ENCODE peak calls at places on chromosomes 3 and 15, in ten cellular contexts. E is left kidney; T is neural progenitor cell; I is AG08396; P is natural killer cell; J is stimulated activated CD4-positive, alpha-beta T cell treated with anti-CD3 and anti-CD28 coated beads, Interleukin-2, amount 100 ng/mL, for 24 hours; U is activated CD4-positive, alpha-beta memory T cell treated with anti-CD3 and anti-CD28 coated beads, Interleukin-2, amount 10 ng/mL, durations not matched to agents 7 days and 5 days; H is NCI-H1694; X is HEK293T; V is GM13976. B is an unnamed sample.

GRCh38 chr3:94520364-94520763 is 457.5 kb downstream of the NSUN3 start:
- DNase-seq in E (no peak), T (no peak), I (no peak), P (no peak), J (no peak), U (no peak), H (no peak), X (no peak), V (no peak), B (no peak)

GRCh38 chr3:169152319-169152718 is 511.2 kb downstream of the MECOM start:
- DNase-seq in E (peak; percentile 91), T (no peak), I (no peak), P (no peak), J (no peak), U (no peak), H (no peak), X (peak; percentile 41), V (no peak), B (no peak)

GRCh38 chr15:70420421-70421196 is 322.9 kb upstream of the TLE3 start:
- DNase-seq in E (peak; percentile 63), T (peak; percentile 39), I (no peak), P (no peak), J (no peak), U (no peak), H (peak; percentile 7), X (peak; percentile 74), V (no peak), B (no peak)

GRCh38 chr3:45838466-45838865 is 3.5 kb downstream of the LZTFL1 start:
- DNase-seq in E (no peak), T (no peak), I (no peak), P (no peak), J (no peak), U (no peak), H (no peak), X (no peak), V (no peak), B (no peak)

GRCh38 chr3:152834354-152835310 is at the start of gene P2RY1:
- DNase-seq in E (peak; percentile 95), T (peak; percentile 91), I (peak; percentile 60), P (no peak), J (no peak), U (peak; percentile 25), H (no peak), X (peak; percentile 78), V (peak; percentile 84), B (peak; percentile 84)

GRCh38 chr3:124526601-124527000 is 203.7 kb upstream of the UMPS start:
- DNase-seq in E (no peak), T (no peak), I (no peak), P (no peak), J (no peak), U (no peak), H (no peak), X (peak; percentile 10), V (no peak), B (no peak)

GRCh38 chr3:141302364-141303141 is 65.8 kb upstream of the ZBTB38 start:
- DNase-seq in E (no peak), T (no peak), I (peak; percentile 52), P (no peak), J (no peak), U (no peak), H (no peak), X (no peak), V (peak; percentile 29), B (no peak)

GRCh38 chr3:24299801-24300626 is 194.6 kb downstream of the THRB start:
- DNase-seq in E (peak; percentile 31), T (no peak), I (peak; percentile 13), P (no peak), J (no peak), U (no peak), H (no peak), X (no peak), V (no peak), B (no peak)

GRCh38 chr15:59762558-59762957 is 73.4 kb upstream of the BNIP2 start:
- DNase-seq in E (no peak), T (no peak), I (no peak), P (no peak), J (no peak), U (no peak), H (no peak), X (no peak), V (no peak), B (no peak)

GRCh38 chr3:9866639-9867038 is 13.4 kb downstream of the CIDEC start:
- DNase-seq in E (no peak), T (no peak), I (no peak), P (no peak), J (no peak), U (no peak), H (no peak), X (no peak), V (no peak), B (no peak)

GRCh38 chr3:52181543-52181942 is 16.4 kb upstream of the ALAS1 start:
- DNase-seq in E (no peak), T (no peak), I (peak; percentile 71), P (no peak), J (no peak), U (no peak), H (no peak), X (no peak), V (no peak), B (no peak)